ENCODE peak calls at places on chromosomes 13 and 19, in four cellular contexts. M is HAP-1, F is posterior cingulate gyrus, S is T-cell. Z is an unnamed sample.

GRCh38 chr13:23279321-23279720 is 98.5 kb downstream of the SGCG start:
- DNase-seq in M (no peak), F (no peak), S (no peak), Z (no peak)

GRCh38 chr19:57587529-57587928 is 3.6 kb downstream of the ZIK1 start:
- DNase-seq in M (no peak), F (no peak), S (no peak), Z (no peak)

GRCh38 chr19:12952488-12953455 is 4.3 kb downstream of the GADD45GIP1 start:
- DNase-seq in M (no peak), F (peak), S (no peak), Z (peak)

GRCh38 chr19:7980168-7980567 is 25.3 kb downstream of the ELAVL1 start:
- DNase-seq in M (no peak), F (no peak), S (no peak), Z (no peak)

GRCh38 chr13:97855570-97855970 is 97.9 kb upstream of the IPO5 start:
- DNase-seq in M (peak), F (no peak), S (no peak), Z (peak)

GRCh38 chr19:49427855-49428546 is 2.8 kb downstream of the GFY start:
- DNase-seq in M (peak), F (peak), S (no peak), Z (no peak)

GRCh38 chr13:24670927-24671326 is 9.3 kb upstream of the ATP12A start:
- DNase-seq in M (peak), F (no peak), S (no peak), Z (no peak)

GRCh38 chr19:55340784-55341147 is 1.1 kb downstream of the KMT5C start:
- DNase-seq in M (peak), F (no peak), S (peak), Z (peak)

GRCh38 chr19:35419046-35419445 is 29.0 kb upstream of the FFAR2 start:
- DNase-seq in M (no peak), F (no peak), S (no peak), Z (no peak)

GRCh38 chr13:48532146-48532472 is 771 bp downstream of the RCBTB2 start:
- DNase-seq in M (no peak), F (no peak), S (no peak), Z (peak)

GRCh38 chr13:111895896-111896821 is 170.8 kb upstream of the SOX1 start:
- DNase-seq in M (no peak), F (no peak), S (no peak), Z (no peak)

GRCh38 chr19:33446156-33446917 is 72.8 kb downstream of the CEBPG start:
- DNase-seq in M (no peak), F (peak), S (no peak), Z (no peak)

GRCh38 chr13:109611912-109612691 is 174.3 kb downstream of the IRS2 start:
- DNase-seq in M (no peak), F (no peak), S (no peak), Z (no peak)

GRCh38 chr13:95607363-95607762 is 37.1 kb downstream of the DZIP1 start:
- DNase-seq in M (no peak), F (no peak), S (no peak), Z (no peak)

GRCh38 chr19:1451916-1452801 is 2.2 kb downstream of the APC2 start:
- DNase-seq in M (no peak), F (peak), S (no peak), Z (peak)

GRCh38 chr19:19028526-19028925 is 4.8 kb downstream of the SUGP2 start:
- DNase-seq in M (no peak), F (no peak), S (no peak), Z (no peak)

Z was measured in anterior cingulate cortex.